ENCODE peak calls at places on chromosomes 5 and 9, in seven cellular contexts. N, B, G, W, D, K and Q are unnamed samples.
A peak's percentile ranks its signal among the peaks of the same experiment; 100 is the strongest.

GRCh38 chr5:167939686-167940085 is 351.8 kb upstream of the WWC1 start:
- DNase-seq in N (no peak), G (no peak), W (no peak), B (no peak), K (no peak), D (no peak), Q (no peak)

GRCh38 chr5:153749941-153750340 is 259.5 kb downstream of the GRIA1 start:
- DNase-seq in K (no peak), D (no peak), G (no peak), B (no peak), W (no peak), N (no peak), Q (no peak)

GRCh38 chr5:16065810-16066209 is 113.8 kb downstream of the MARCHF11 start:
- DNase-seq in N (no peak), K (no peak), D (no peak), G (no peak), B (no peak), W (no peak), Q (no peak)

GRCh38 chr9:21709464-21710058 is 92.9 kb upstream of the MTAP start:
- DNase-seq in D (peak; percentile 46), W (peak; percentile 74), B (peak; percentile 22), K (no peak), N (peak; percentile 36), G (peak; percentile 64), Q (peak; percentile 17)

GRCh38 chr5:169050146-169050571 is 250.8 kb downstream of the SLIT3 start:
- DNase-seq in N (no peak), W (peak; percentile 6), D (no peak), G (no peak), B (no peak), K (no peak), Q (no peak)

GRCh38 chr9:2907401-2907800 is 63.5 kb upstream of the PUM3 start:
- DNase-seq in K (no peak), W (no peak), D (no peak), N (no peak), B (no peak), G (no peak), Q (no peak)

GRCh38 chr5:122067330-122067885 is 10.7 kb downstream of the LOX start:
- DNase-seq in N (no peak), B (no peak), K (no peak), W (no peak), D (no peak), G (no peak), Q (no peak)

GRCh38 chr5:61030163-61030482 is 85.1 kb downstream of the NDUFAF2 start:
- DNase-seq in D (no peak), B (no peak), N (no peak), K (peak; percentile 12), G (no peak), W (no peak), Q (no peak)

GRCh38 chr9:137406876-137407589 is 15.9 kb downstream of the EXD3 start:
- DNase-seq in D (peak; percentile 92), G (peak; percentile 46), K (no peak), N (peak; percentile 64), B (peak; percentile 80), W (peak; percentile 77), Q (peak; percentile 86)

GRCh38 chr9:12906646-12907045 is 131.8 kb downstream of the LURAP1L start:
- DNase-seq in W (no peak), K (no peak), G (no peak), D (no peak), B (no peak), N (no peak), Q (no peak)

GRCh38 chr9:15543033-15543791 is 9.6 kb upstream of the CCDC171 start:
- DNase-seq in N (no peak), B (no peak), W (no peak), K (no peak), G (no peak), D (no peak), Q (no peak)

GRCh38 chr9:100999914-101000540 is 28.5 kb upstream of the PLPPR1 start:
- DNase-seq in B (no peak), K (no peak), D (no peak), W (no peak), G (no peak), N (no peak), Q (no peak)

GRCh38 chr5:34585601-34586104 is 70.5 kb upstream of the RAI14 start:
- DNase-seq in W (peak; percentile 48), D (no peak), G (peak; percentile 90), N (peak; percentile 93), B (no peak), K (no peak), Q (no peak)

GRCh38 chr5:78803386-78803785 is 154.8 kb upstream of the LHFPL2 start:
- DNase-seq in K (no peak), B (peak; percentile 89), D (no peak), W (peak; percentile 42), N (no peak), G (no peak), Q (no peak)

GRCh38 chr5:112576298-112576925 is 157.3 kb upstream of the EPB41L4A start:
- DNase-seq in G (no peak), K (no peak), W (no peak), B (peak; percentile 38), N (no peak), D (no peak), Q (no peak)

GRCh38 chr5:126693806-126694205 is 83.1 kb upstream of the LMNB1 start:
- DNase-seq in D (no peak), N (no peak), W (no peak), K (no peak), G (no peak), B (no peak), Q (no peak)

GRCh38 chr5:83576341-83576740 is 104.8 kb downstream of the VCAN start:
- DNase-seq in N (no peak), G (peak; percentile 39), D (no peak), B (no peak), W (no peak), K (no peak), Q (no peak)

GRCh38 chr5:29367176-29367833 is 1826.2 kb upstream of the CDH6 start:
- DNase-seq in B (no peak), N (no peak), K (no peak), W (no peak), D (no peak), G (no peak), Q (no peak)

GRCh38 chr9:37033141-37033540 is 927 bp downstream of the PAX5 start:
- DNase-seq in D (no peak), N (no peak), B (no peak), K (no peak), W (no peak), G (no peak), Q (no peak)

GRCh38 chr9:2055203-2055658 is 40.1 kb downstream of the SMARCA2 start:
- DNase-seq in W (no peak), B (no peak), K (no peak), G (no peak), N (no peak), D (peak; percentile 26), Q (peak; percentile 22)

GRCh38 chr9:5799314-5799713 is 33.6 kb downstream of the ERMP1 start:
- DNase-seq in G (peak; percentile 27), K (no peak), B (no peak), W (peak; percentile 30), D (peak; percentile 11), N (peak; percentile 41), Q (no peak)

GRCh38 chr5:114223866-114224265 is 138.0 kb upstream of the KCNN2 start:
- DNase-seq in B (no peak), D (no peak), N (no peak), K (no peak), G (peak; percentile 20), W (peak; percentile 8), Q (no peak)

GRCh38 chr5:169450464-169450863 is 133.1 kb upstream of the SPDL1 start:
- DNase-seq in G (no peak), D (no peak), N (no peak), W (no peak), K (no peak), B (no peak), Q (no peak)

GRCh38 chr5:32190094-32190493 is 16.0 kb upstream of the GOLPH3 start:
- DNase-seq in B (peak; percentile 78), G (no peak), D (no peak), N (no peak), K (peak; percentile 45), W (peak; percentile 18), Q (no peak)

GRCh38 chr5:31193591-31194457 is at the start of gene CDH6:
- DNase-seq in B (peak; percentile 36), K (no peak), N (peak; percentile 30), W (peak; percentile 25), D (no peak), G (peak; percentile 71), Q (no peak)

GRCh38 chr9:23841304-23841703 is 15.3 kb upstream of the ELAVL2 start:
- DNase-seq in W (no peak), N (no peak), D (no peak), B (no peak), K (no peak), G (no peak), Q (no peak)

GRCh38 chr9:23842531-23843129 is 16.6 kb upstream of the ELAVL2 start:
- DNase-seq in N (no peak), K (no peak), D (no peak), B (no peak), W (no peak), G (no peak), Q (no peak)
- TF ChIP-seq CTCF in N (no peak), K (no peak), D (no peak), B (no peak), W (no peak), G (no peak), Q (no peak)

GRCh38 chr5:72402381-72402890 is 82.3 kb downstream of the PTCD2 start:
- DNase-seq in D (no peak), B (no peak), G (no peak), W (no peak), K (no peak), N (peak; percentile 31), Q (no peak)
- TF ChIP-seq CTCF in D (no peak), B (no peak), G (no peak), W (no peak), K (no peak), N (no peak), Q (no peak)

GRCh38 chr5:140346348-140347221 is at the start of gene HBEGF:
- DNase-seq in N (peak; percentile 85), K (no peak), B (peak; percentile 90), D (peak; percentile 88), G (peak; percentile 64), W (peak; percentile 92), Q (peak; percentile 81)

GRCh38 chr5:140348104-140348503 is 1.7 kb upstream of the HBEGF start:
- DNase-seq in W (no peak), N (no peak), G (no peak), B (no peak), D (no peak), K (no peak), Q (no peak)

GRCh38 chr5:140344683-140345423 is 1.6 kb downstream of the HBEGF start:
- DNase-seq in N (peak; percentile 61), D (peak; percentile 28), K (no peak), B (no peak), W (peak; percentile 40), G (no peak), Q (no peak)

GRCh38 chr5:140347382-140347781 is 979 bp upstream of the HBEGF start:
- DNase-seq in D (no peak), N (no peak), W (no peak), G (no peak), B (peak; percentile 36), K (no peak), Q (no peak)

GRCh38 chr5:140345919-140346347 is 470 bp downstream of the HBEGF start:
- DNase-seq in N (peak; percentile 67), K (no peak), D (no peak), W (peak; percentile 71), B (peak; percentile 87), G (peak; percentile 56), Q (peak; percentile 37)
- TF ChIP-seq CTCF in N (peak; percentile 64), K (peak; percentile 51), D (peak; percentile 7), W (no peak), B (peak; percentile 73), G (peak; percentile 67), Q (no peak)

GRCh38 chr5:145718956-145719355 is 116.2 kb downstream of the PRELID2 start:
- DNase-seq in W (no peak), K (peak; percentile 14), B (no peak), G (peak; percentile 22), N (peak; percentile 10), D (no peak), Q (no peak)
- TF ChIP-seq CTCF in W (no peak), K (peak; percentile 53), B (no peak), G (peak; percentile 68), N (peak; percentile 56), D (no peak), Q (no peak)